ENCODE peak calls at places on chromosome 5, in five cellular contexts. G is GM20000, F is GM06990, P is GM12864, D is bronchial epithelial cell. Q is an unnamed sample.

GRCh38 chr5:80920333-80920732 is 39.8 kb upstream of the RASGRF2 start:
- DNase-seq in G (no peak), F (no peak), P (no peak), D (no peak), Q (no peak)

GRCh38 chr5:96017951-96018350 is 56.3 kb upstream of the ELL2 start:
- DNase-seq in G (no peak), F (no peak), P (no peak), D (peak; percentile 92), Q (no peak)

GRCh38 chr5:78806544-78806943 is 158.0 kb upstream of the LHFPL2 start:
- DNase-seq in G (no peak), F (no peak), P (no peak), D (peak; percentile 38), Q (no peak)

GRCh38 chr5:178394074-178394473 is 161.5 kb upstream of the PHYKPL start:
- DNase-seq in G (no peak), F (no peak), P (no peak), D (peak; percentile 10), Q (no peak)

GRCh38 chr5:56818409-56819026 is 3.2 kb downstream of the MAP3K1 start:
- DNase-seq in G (no peak), F (no peak), P (no peak), D (peak; percentile 37), Q (no peak)

GRCh38 chr5:163968651-163969050 is 463.2 kb downstream of the MAT2B start:
- DNase-seq in G (no peak), F (no peak), P (no peak), D (no peak), Q (no peak)

GRCh38 chr5:149387982-149388381 is 8.9 kb upstream of the IL17B start:
- DNase-seq in G (no peak), F (no peak), P (no peak), D (no peak), Q (no peak)

GRCh38 chr5:156942064-156942463 is 21.0 kb downstream of the TIMD4 start:
- DNase-seq in G (peak; percentile 68), F (peak; percentile 43), P (no peak), D (no peak), Q (peak; percentile 66)

GRCh38 chr5:14457475-14457874 is 124.1 kb upstream of the OTULINL start:
- DNase-seq in G (no peak), F (no peak), P (no peak), D (no peak), Q (no peak)

GRCh38 chr5:82991678-82992323 is 85.4 kb downstream of the TMEM167A start:
- DNase-seq in G (no peak), F (peak; percentile 7), P (no peak), D (peak; percentile 90), Q (no peak)

GRCh38 chr5:38479315-38479904 is 77.0 kb downstream of the LIFR start:
- DNase-seq in G (no peak), F (no peak), P (no peak), D (no peak), Q (no peak)

GRCh38 chr5:121695307-121695706 is 156.4 kb upstream of the FTMT start:
- DNase-seq in G (no peak), F (no peak), P (no peak), D (no peak), Q (no peak)

GRCh38 chr5:57124014-57124413 is 49.8 kb upstream of the GPBP1 start:
- DNase-seq in G (no peak), F (no peak), P (no peak), D (no peak), Q (no peak)

GRCh38 chr5:16412556-16412955 is 53.0 kb downstream of the ZNF622 start:
- DNase-seq in G (no peak), F (no peak), P (no peak), D (peak; percentile 71), Q (no peak)

GRCh38 chr5:69136296-69136695 is 30.7 kb upstream of the CCNB1 start:
- DNase-seq in G (peak; percentile 54), F (peak; percentile 43), P (peak; percentile 63), D (no peak), Q (peak; percentile 74)

GRCh38 chr5:158119852-158120708 is 261.1 kb upstream of the CLINT1 start:
- DNase-seq in G (no peak), F (no peak), P (no peak), D (no peak), Q (no peak)

GRCh38 chr5:27548415-27548814 is 510.0 kb upstream of the CDH9 start:
- DNase-seq in G (no peak), F (no peak), P (no peak), D (no peak), Q (no peak)

GRCh38 chr5:1473746-1474145 is 28.5 kb upstream of the SLC6A3 start:
- DNase-seq in G (no peak), F (no peak), P (no peak), D (no peak), Q (no peak)

GRCh38 chr5:39489263-39489662 is 64.5 kb upstream of the DAB2 start:
- DNase-seq in G (no peak), F (no peak), P (no peak), D (no peak), Q (no peak)

GRCh38 chr5:95975703-95976102 is 14.1 kb upstream of the ELL2 start:
- DNase-seq in G (no peak), F (no peak), P (no peak), D (no peak), Q (no peak)

GRCh38 chr5:26700759-26701384 is 337.5 kb downstream of the CDH9 start:
- DNase-seq in G (peak; percentile 20), F (no peak), P (no peak), D (peak; percentile 18), Q (peak; percentile 33)

GRCh38 chr5:16864566-16864965 is 71.5 kb downstream of the MYO10 start:
- DNase-seq in G (no peak), F (no peak), P (no peak), D (no peak), Q (no peak)

GRCh38 chr5:1468247-1468612 is 23.0 kb upstream of the SLC6A3 start:
- DNase-seq in G (no peak), F (no peak), P (no peak), D (no peak), Q (no peak)

GRCh38 chr5:69334793-69335268 is 2.2 kb upstream of the CCDC125 start:
- DNase-seq in G (peak; percentile 80), F (peak; percentile 68), P (peak; percentile 33), D (peak; percentile 57), Q (peak; percentile 81)

GRCh38 chr5:76941000-76941399 is 11.8 kb upstream of the CRHBP start:
- DNase-seq in G (no peak), F (no peak), P (peak; percentile 15), D (no peak), Q (no peak)

GRCh38 chr5:63125862-63126261 is 547.2 kb downstream of the LRRC70 start:
- DNase-seq in G (peak; percentile 23), F (no peak), P (no peak), D (peak; percentile 72), Q (no peak)
- TF ChIP-seq CTCF in G (peak; percentile 34), F (peak; percentile 54), P (peak; percentile 45), D (peak; percentile 56), Q (peak; percentile 52)

DNA sequence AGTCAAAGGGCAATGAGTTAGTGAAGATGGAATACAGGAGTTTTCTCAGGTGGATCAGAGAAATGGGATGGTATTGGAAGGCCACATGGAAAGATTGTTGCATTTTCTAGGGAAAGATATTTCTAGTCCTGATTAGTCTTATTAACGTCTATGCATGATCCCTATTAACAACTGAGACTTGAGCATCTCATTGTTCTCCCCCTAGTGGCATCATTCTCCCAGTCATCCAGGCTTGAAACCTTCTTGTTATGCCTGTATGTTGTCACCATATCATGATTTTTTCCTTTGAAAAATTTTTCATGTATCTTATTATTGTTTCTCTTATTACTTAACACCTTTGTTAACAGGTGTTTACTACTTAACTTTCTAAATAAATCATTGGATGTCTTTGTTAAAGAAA is 34.4 kb downstream of the KIF2A start:
- DNase-seq in G (no peak), F (no peak), P (no peak), D (peak; percentile 61), Q (no peak)
- TF ChIP-seq CTCF in G (no peak), F (peak; percentile 48), P (peak; percentile 43), D (peak; percentile 48), Q (peak; percentile 13)

GRCh38 chr5:74192606-74193299 is 447.8 kb downstream of the ENC1 start:
- DNase-seq in G (no peak), F (no peak), P (no peak), D (no peak), Q (no peak)
- TF ChIP-seq CTCF in G (no peak), F (no peak), P (no peak), D (no peak), Q (no peak)

GRCh38 chr5:142587354-142587965 is 98.4 kb downstream of the FGF1 start:
- DNase-seq in G (peak; percentile 10), F (no peak), P (no peak), D (peak; percentile 49), Q (no peak)
- TF ChIP-seq CTCF in G (peak; percentile 44), F (peak; percentile 63), P (peak; percentile 73), D (peak; percentile 63), Q (peak; percentile 47)

DNA sequence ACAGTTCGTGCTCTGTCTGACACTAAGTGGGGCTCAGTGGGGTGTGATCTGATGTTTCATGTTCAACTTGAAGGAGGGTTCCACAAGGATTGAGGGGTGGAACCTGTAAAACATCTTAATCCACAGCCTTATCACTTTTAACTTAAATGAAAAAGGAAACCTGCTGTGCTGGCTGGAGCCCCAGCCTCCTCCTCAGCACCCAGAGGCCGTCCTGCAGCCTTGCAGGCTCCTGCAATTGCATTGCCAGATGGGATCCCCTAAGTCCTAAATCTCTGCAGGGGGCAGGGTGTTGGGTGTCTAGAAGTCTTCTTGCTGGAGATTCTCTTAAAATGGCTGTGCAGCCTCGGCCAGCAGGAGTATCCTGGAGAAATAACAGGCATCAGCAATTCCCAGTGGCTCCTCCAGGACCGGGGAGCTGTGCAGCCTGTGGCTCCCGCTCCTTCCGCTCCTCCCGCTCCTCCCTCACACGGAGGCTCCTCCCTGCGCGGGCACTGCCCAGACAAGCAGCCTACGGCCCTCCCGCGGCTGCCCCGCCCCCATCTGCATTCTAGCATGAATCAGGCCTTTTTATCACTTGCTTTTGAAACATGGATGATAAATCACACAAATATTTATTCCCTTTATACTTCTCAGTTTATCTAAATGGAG is 131.0 kb downstream of the ADAMTS16 start:
- DNase-seq in G (no peak), F (no peak), P (no peak), D (peak; percentile 90), Q (no peak)
- TF ChIP-seq CTCF in G (no peak), F (no peak), P (no peak), D (no peak), Q (no peak)

GRCh38 chr5:64682608-64683007 is 7.7 kb upstream of the SHISAL2B start:
- DNase-seq in G (no peak), F (no peak), P (no peak), D (no peak), Q (no peak)
- TF ChIP-seq CTCF in G (no peak), F (peak; percentile 3), P (peak; percentile 19), D (no peak), Q (no peak)

GRCh38 chr5:61052870-61053269 is 107.9 kb downstream of the NDUFAF2 start:
- DNase-seq in G (no peak), F (no peak), P (no peak), D (peak; percentile 95), Q (no peak)

GRCh38 chr5:61051267-61051666 is 106.3 kb downstream of the NDUFAF2 start:
- DNase-seq in G (no peak), F (no peak), P (no peak), D (peak; percentile 73), Q (no peak)

GRCh38 chr5:61059499-61059898 is 102.8 kb downstream of the SMIM15 start:
- DNase-seq in G (no peak), F (no peak), P (no peak), D (no peak), Q (no peak)

GRCh38 chr5:61053937-61054336 is 108.3 kb downstream of the SMIM15 start:
- DNase-seq in G (no peak), F (no peak), P (no peak), D (peak; percentile 55), Q (no peak)

GRCh38 chr5:61055434-61056006 is 106.7 kb downstream of the SMIM15 start:
- DNase-seq in G (peak; percentile 22), F (peak; percentile 12), P (peak; percentile 22), D (peak; percentile 61), Q (peak; percentile 9)
- TF ChIP-seq CTCF in G (peak; percentile 22), F (peak; percentile 58), P (peak; percentile 56), D (peak; percentile 57), Q (peak; percentile 75)